ENCODE peak calls at places on chromosomes 3 and 15, in ten cellular contexts. One of them, this sample, is unnamed.
A peak's percentile ranks its signal among the peaks of the same experiment; 100 is the strongest.

GRCh38 chr15:93523490-93523889 is 434.5 kb upstream of the RGMA start:
- DNase-seq in transverse colon: no peak
- DNase-seq in Panc1: no peak
- DNase-seq in sigmoid colon: no peak
- DNase-seq in stomach: no peak
- DNase-seq in esophagus muscularis mucosa: no peak
- DNase-seq in GM12878: no peak
- DNase-seq in SK-N-SH: no peak
- DNase-seq in HCT116: no peak
- DNase-seq in suprapubic skin: no peak
- DNase-seq in this sample: no peak

GRCh38 chr3:149055575-149055974 is 30.8 kb downstream of the HLTF start:
- DNase-seq in transverse colon: no peak
- DNase-seq in Panc1: no peak
- DNase-seq in sigmoid colon: no peak
- DNase-seq in stomach: no peak
- DNase-seq in esophagus muscularis mucosa: no peak
- DNase-seq in GM12878: no peak
- DNase-seq in SK-N-SH: no peak
- DNase-seq in HCT116: no peak
- DNase-seq in suprapubic skin: no peak
- DNase-seq in this sample: no peak

GRCh38 chr3:51637941-51638471 is 33.0 kb upstream of the TEX264 start:
- DNase-seq in transverse colon: peak; percentile 35
- DNase-seq in Panc1: peak; percentile 36
- DNase-seq in sigmoid colon: no peak
- DNase-seq in stomach: peak; percentile 44
- DNase-seq in esophagus muscularis mucosa: no peak
- DNase-seq in GM12878: no peak
- DNase-seq in SK-N-SH: peak; percentile 68
- DNase-seq in HCT116: peak; percentile 73
- DNase-seq in suprapubic skin: no peak
- DNase-seq in this sample: no peak

GRCh38 chr3:105686324-105686897 is 182.4 kb downstream of the CBLB start:
- DNase-seq in transverse colon: no peak
- DNase-seq in Panc1: no peak
- DNase-seq in sigmoid colon: no peak
- DNase-seq in stomach: no peak
- DNase-seq in esophagus muscularis mucosa: no peak
- DNase-seq in GM12878: no peak
- DNase-seq in SK-N-SH: peak; percentile 29
- DNase-seq in HCT116: peak; percentile 0
- DNase-seq in suprapubic skin: no peak
- DNase-seq in this sample: no peak

GRCh38 chr15:70741107-70741511 is 22.2 kb downstream of the UACA start:
- DNase-seq in transverse colon: peak; percentile 70
- DNase-seq in Panc1: no peak
- DNase-seq in sigmoid colon: peak; percentile 91
- DNase-seq in stomach: peak; percentile 65
- DNase-seq in esophagus muscularis mucosa: no peak
- DNase-seq in GM12878: no peak
- DNase-seq in SK-N-SH: no peak
- DNase-seq in HCT116: peak; percentile 31
- DNase-seq in suprapubic skin: peak; percentile 82
- DNase-seq in this sample: no peak

GRCh38 chr3:16425398-16426057 is 88.0 kb downstream of the RFTN1 start:
- DNase-seq in transverse colon: no peak
- DNase-seq in Panc1: no peak
- DNase-seq in sigmoid colon: no peak
- DNase-seq in stomach: no peak
- DNase-seq in esophagus muscularis mucosa: no peak
- DNase-seq in GM12878: no peak
- DNase-seq in SK-N-SH: no peak
- DNase-seq in HCT116: no peak
- DNase-seq in suprapubic skin: no peak
- DNase-seq in this sample: no peak

GRCh38 chr3:53243165-53243564 is 12.7 kb downstream of the TKT start:
- DNase-seq in transverse colon: no peak
- DNase-seq in Panc1: no peak
- DNase-seq in sigmoid colon: no peak
- DNase-seq in stomach: no peak
- DNase-seq in esophagus muscularis mucosa: no peak
- DNase-seq in GM12878: no peak
- DNase-seq in SK-N-SH: peak; percentile 47
- DNase-seq in HCT116: no peak
- DNase-seq in suprapubic skin: no peak
- DNase-seq in this sample: no peak

GRCh38 chr15:31262143-31262530 is 64.5 kb upstream of the KLF13 start:
- DNase-seq in transverse colon: no peak
- DNase-seq in Panc1: no peak
- DNase-seq in sigmoid colon: peak; percentile 52
- DNase-seq in stomach: peak; percentile 10
- DNase-seq in esophagus muscularis mucosa: no peak
- DNase-seq in GM12878: no peak
- DNase-seq in SK-N-SH: no peak
- DNase-seq in HCT116: no peak
- DNase-seq in suprapubic skin: peak; percentile 29
- DNase-seq in this sample: peak; percentile 68

GRCh38 chr3:152436707-152437615 is 168.2 kb downstream of the MBNL1 start:
- DNase-seq in transverse colon: no peak
- DNase-seq in Panc1: no peak
- DNase-seq in sigmoid colon: no peak
- DNase-seq in stomach: no peak
- DNase-seq in esophagus muscularis mucosa: no peak
- DNase-seq in GM12878: no peak
- DNase-seq in SK-N-SH: peak; percentile 22
- DNase-seq in HCT116: no peak
- DNase-seq in suprapubic skin: no peak
- DNase-seq in this sample: no peak

GRCh38 chr15:78162038-78162437 is 12.9 kb downstream of the IDH3A start:
- DNase-seq in transverse colon: no peak
- DNase-seq in Panc1: no peak
- DNase-seq in sigmoid colon: no peak
- DNase-seq in stomach: no peak
- DNase-seq in esophagus muscularis mucosa: no peak
- DNase-seq in GM12878: no peak
- DNase-seq in SK-N-SH: no peak
- DNase-seq in HCT116: no peak
- DNase-seq in suprapubic skin: no peak
- DNase-seq in this sample: no peak

GRCh38 chr3:105865867-105866350 is 2.9 kb downstream of the CBLB start:
- DNase-seq in transverse colon: no peak
- DNase-seq in Panc1: no peak
- DNase-seq in sigmoid colon: no peak
- DNase-seq in stomach: no peak
- DNase-seq in esophagus muscularis mucosa: no peak
- DNase-seq in GM12878: no peak
- DNase-seq in SK-N-SH: no peak
- DNase-seq in HCT116: no peak
- DNase-seq in suprapubic skin: no peak
- DNase-seq in this sample: no peak

GRCh38 chr15:41876689-41877088 is 17.2 kb downstream of the SPTBN5 start:
- DNase-seq in transverse colon: no peak
- DNase-seq in Panc1: no peak
- DNase-seq in sigmoid colon: no peak
- DNase-seq in stomach: peak; percentile 52
- DNase-seq in esophagus muscularis mucosa: no peak
- DNase-seq in GM12878: no peak
- DNase-seq in SK-N-SH: peak; percentile 60
- DNase-seq in HCT116: no peak
- DNase-seq in suprapubic skin: no peak
- DNase-seq in this sample: peak; percentile 68

GRCh38 chr15:41874736-41875135 is 19.1 kb downstream of the SPTBN5 start:
- DNase-seq in transverse colon: no peak
- DNase-seq in Panc1: no peak
- DNase-seq in sigmoid colon: no peak
- DNase-seq in stomach: no peak
- DNase-seq in esophagus muscularis mucosa: no peak
- DNase-seq in GM12878: no peak
- DNase-seq in SK-N-SH: no peak
- DNase-seq in HCT116: no peak
- DNase-seq in suprapubic skin: no peak
- DNase-seq in this sample: no peak

GRCh38 chr15:41873711-41874110 is 20.1 kb downstream of the SPTBN5 start:
- DNase-seq in transverse colon: no peak
- DNase-seq in Panc1: no peak
- DNase-seq in sigmoid colon: no peak
- DNase-seq in stomach: no peak
- DNase-seq in esophagus muscularis mucosa: no peak
- DNase-seq in GM12878: no peak
- DNase-seq in SK-N-SH: no peak
- DNase-seq in HCT116: no peak
- DNase-seq in suprapubic skin: no peak
- DNase-seq in this sample: no peak

GRCh38 chr15:41877631-41878354 is 16.1 kb downstream of the SPTBN5 start:
- DNase-seq in transverse colon: no peak
- DNase-seq in Panc1: no peak
- DNase-seq in sigmoid colon: no peak
- DNase-seq in stomach: no peak
- DNase-seq in esophagus muscularis mucosa: no peak
- DNase-seq in GM12878: no peak
- DNase-seq in SK-N-SH: no peak
- DNase-seq in HCT116: no peak
- DNase-seq in suprapubic skin: no peak
- DNase-seq in this sample: peak; percentile 68

DNA sequence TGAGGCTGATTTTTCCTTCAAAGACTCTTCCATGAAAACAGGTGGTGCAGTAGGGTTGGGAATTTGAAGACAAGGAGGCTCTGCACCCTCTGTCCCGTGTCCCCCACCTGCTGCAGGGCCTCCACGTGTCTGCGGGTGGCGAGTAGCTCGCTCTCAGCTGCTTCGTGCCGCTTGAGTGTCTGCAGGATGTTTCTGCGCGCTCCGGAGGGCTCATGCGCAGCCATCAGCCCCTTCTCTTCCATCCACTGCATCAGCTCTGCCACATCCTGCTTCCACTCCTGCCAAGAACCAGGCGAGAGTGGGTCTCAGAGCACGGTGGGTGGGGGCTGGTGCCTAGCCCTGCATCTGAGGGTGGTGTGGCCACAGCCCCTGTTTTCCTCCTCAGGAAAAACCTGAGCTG is 17.8 kb downstream of the SPTBN5 start:
- DNase-seq in transverse colon: no peak
- DNase-seq in Panc1: no peak
- DNase-seq in sigmoid colon: no peak
- DNase-seq in stomach: no peak
- DNase-seq in esophagus muscularis mucosa: no peak
- DNase-seq in GM12878: no peak
- DNase-seq in SK-N-SH: no peak
- DNase-seq in HCT116: no peak
- DNase-seq in suprapubic skin: no peak
- DNase-seq in this sample: peak; percentile 80
- H3K9me3 ChIP-seq in transverse colon: no peaks in the 10 kb centered on the region
- H3K9me3 ChIP-seq in Panc1: no peaks in the 10 kb centered on the region
- H3K9me3 ChIP-seq in sigmoid colon: no peaks in the 10 kb centered on the region
- H3K9me3 ChIP-seq in stomach: no peaks in the 10 kb centered on the region
- H3K9me3 ChIP-seq in esophagus muscularis mucosa: no peaks in the 10 kb centered on the region
- H3K9me3 ChIP-seq in GM12878: no peaks in the 10 kb centered on the region
- H3K9me3 ChIP-seq in SK-N-SH: no peaks in the 10 kb centered on the region
- H3K9me3 ChIP-seq in HCT116: no peaks in the 10 kb centered on the region
- H3K9me3 ChIP-seq in suprapubic skin: no peaks in the 10 kb centered on the region
- H3K9me3 ChIP-seq in this sample: no peaks in the 10 kb centered on the region

DNA sequence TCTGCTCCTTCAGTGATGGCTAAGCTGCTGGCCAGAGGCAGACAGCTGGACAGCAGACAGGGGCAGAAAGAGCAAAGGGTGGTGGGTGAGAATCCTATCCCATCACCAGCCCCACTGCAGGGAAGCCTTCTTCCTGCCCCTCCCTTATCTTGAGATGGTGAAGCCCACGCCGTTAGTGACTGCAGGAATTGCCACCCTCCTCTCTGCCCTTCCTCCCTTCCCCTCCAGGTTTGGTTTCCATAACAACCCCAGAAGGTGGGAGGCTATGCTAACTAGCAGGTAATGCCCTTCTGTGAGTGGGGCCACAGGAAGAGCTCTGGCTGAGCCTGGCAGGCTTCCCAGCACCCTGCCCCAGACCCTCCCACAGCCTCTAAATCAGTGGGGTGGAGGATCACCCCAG is 32.8 kb downstream of the SCN5A start:
- DNase-seq in transverse colon: no peak
- DNase-seq in Panc1: no peak
- DNase-seq in sigmoid colon: no peak
- DNase-seq in stomach: no peak
- DNase-seq in esophagus muscularis mucosa: no peak
- DNase-seq in GM12878: no peak
- DNase-seq in SK-N-SH: no peak
- DNase-seq in HCT116: no peak
- DNase-seq in suprapubic skin: no peak
- DNase-seq in this sample: peak; percentile 34
- H3K27ac ChIP-seq in transverse colon: no peak overlapping the region
- H3K27ac ChIP-seq in Panc1: no peak overlapping the region
- H3K27ac ChIP-seq in sigmoid colon: no peak overlapping the region
- H3K27ac ChIP-seq in stomach: no peak overlapping the region
- H3K27ac ChIP-seq in esophagus muscularis mucosa: no peak overlapping the region
- H3K27ac ChIP-seq in GM12878: no peak overlapping the region
- H3K27ac ChIP-seq in SK-N-SH: no peak overlapping the region
- H3K27ac ChIP-seq in HCT116: no peak overlapping the region
- H3K27ac ChIP-seq in suprapubic skin: no peak overlapping the region
- H3K27ac ChIP-seq in this sample: no peak overlapping the region

DNA sequence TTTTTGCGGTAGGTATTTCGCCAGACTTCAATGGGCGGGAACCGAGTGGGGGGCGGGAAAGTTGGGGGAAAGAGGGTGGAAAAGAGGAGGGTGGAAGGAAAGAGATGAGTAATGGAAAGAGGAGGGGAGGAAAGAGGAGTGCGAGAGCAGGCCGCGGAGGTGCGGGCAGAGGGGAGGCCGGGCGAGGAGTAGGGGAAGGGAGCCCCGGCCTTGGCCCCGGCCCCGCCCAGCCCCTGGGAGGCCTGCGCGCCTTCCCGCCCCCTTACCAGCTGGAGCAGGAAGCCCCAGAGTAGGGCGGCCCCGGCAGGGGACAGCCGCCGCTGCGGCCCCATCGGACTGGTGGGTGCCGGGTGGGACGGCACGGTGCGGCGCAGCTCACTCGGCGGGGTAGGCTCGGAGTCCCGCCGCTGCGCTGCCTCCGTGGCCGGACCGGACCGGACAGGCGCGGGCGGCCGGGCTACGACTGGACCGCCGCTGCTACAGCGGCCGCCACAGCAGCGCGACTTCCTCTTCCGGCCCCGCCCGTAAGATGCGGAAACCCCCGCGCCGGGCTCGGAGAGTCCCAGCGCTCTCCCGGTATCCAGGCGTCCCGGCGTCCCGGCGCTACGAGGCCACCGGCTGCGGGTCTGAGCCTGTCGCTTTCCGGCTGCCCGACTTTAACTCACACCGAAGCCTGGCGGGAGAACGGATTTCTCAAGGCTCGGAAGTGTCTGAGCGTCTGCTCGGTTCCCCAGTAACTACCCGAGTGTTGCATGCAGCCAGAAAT is at the start of gene SPPL2A:
- DNase-seq in transverse colon: peak; percentile 86
- DNase-seq in Panc1: no peak
- DNase-seq in sigmoid colon: peak; percentile 91
- DNase-seq in stomach: peak; percentile 81
- DNase-seq in esophagus muscularis mucosa: peak; percentile 95
- DNase-seq in GM12878: no peak
- DNase-seq in SK-N-SH: peak; percentile 96
- DNase-seq in HCT116: peak; percentile 37
- DNase-seq in suprapubic skin: peak; percentile 92
- DNase-seq in this sample: peak; percentile 97
- TF ChIP-seq POLR2AphosphoS5 in transverse colon: peak; percentile 55
- TF ChIP-seq POLR2AphosphoS5 in Panc1: peak; percentile 97
- TF ChIP-seq POLR2AphosphoS5 in sigmoid colon: peak; percentile 88
- TF ChIP-seq POLR2AphosphoS5 in stomach: peak; percentile 92
- TF ChIP-seq POLR2AphosphoS5 in esophagus muscularis mucosa: peak; percentile 66
- TF ChIP-seq POLR2AphosphoS5 in GM12878: peak; percentile 93
- TF ChIP-seq POLR2AphosphoS5 in SK-N-SH: peak; percentile 87
- TF ChIP-seq POLR2AphosphoS5 in HCT116: peak; percentile 92
- TF ChIP-seq POLR2AphosphoS5 in suprapubic skin: peak; percentile 64
- TF ChIP-seq POLR2AphosphoS5 in this sample: peak; percentile 91

GRCh38 chr3:111315911-111316310 is 226.1 kb upstream of the CD96 start:
- DNase-seq in transverse colon: no peak
- DNase-seq in Panc1: no peak
- DNase-seq in sigmoid colon: no peak
- DNase-seq in stomach: no peak
- DNase-seq in esophagus muscularis mucosa: no peak
- DNase-seq in GM12878: no peak
- DNase-seq in SK-N-SH: no peak
- DNase-seq in HCT116: no peak
- DNase-seq in suprapubic skin: no peak
- DNase-seq in this sample: no peak
- H3K9me3 ChIP-seq in transverse colon: no peaks in the 10 kb centered on the region
- H3K9me3 ChIP-seq in Panc1: no peaks in the 10 kb centered on the region
- H3K9me3 ChIP-seq in sigmoid colon: no peaks in the 10 kb centered on the region
- H3K9me3 ChIP-seq in stomach: no peaks in the 10 kb centered on the region
- H3K9me3 ChIP-seq in esophagus muscularis mucosa: no peaks in the 10 kb centered on the region
- H3K9me3 ChIP-seq in GM12878: no peaks in the 10 kb centered on the region
- H3K9me3 ChIP-seq in SK-N-SH: no peaks in the 10 kb centered on the region
- H3K9me3 ChIP-seq in HCT116: no peaks in the 10 kb centered on the region
- H3K9me3 ChIP-seq in suprapubic skin: no peaks in the 10 kb centered on the region
- H3K9me3 ChIP-seq in this sample: no peaks in the 10 kb centered on the region